ENCODE peak calls at places on chromosome 16, in four cellular contexts. K, U, R and I are unnamed samples.

GRCh38 chr16:48161906-48162305 is 6.1 kb upstream of the ABCC12 start:
- DNase-seq in K (no peak), U (no peak), R (no peak), I (no peak)

GRCh38 chr16:78127130-78127529 is 27.7 kb downstream of the WWOX start:
- DNase-seq in K (peak; percentile 35), U (no peak), R (peak; percentile 67), I (no peak)

GRCh38 chr16:87700406-87701065 is 65.2 kb downstream of the KLHDC4 start:
- DNase-seq in K (no peak), U (no peak), R (no peak), I (no peak)

GRCh38 chr16:869823-870641 is 69.5 kb upstream of the GNG13 start:
- DNase-seq in K (no peak), U (no peak), R (no peak), I (no peak)

GRCh38 chr16:30764816-30765465 is 2.8 kb downstream of the RNF40 start:
- DNase-seq in K (no peak), U (no peak), R (no peak), I (no peak)

GRCh38 chr16:19639986-19640421 is 78.0 kb downstream of the KNOP1 start:
- DNase-seq in K (no peak), U (no peak), R (no peak), I (no peak)

GRCh38 chr16:1063728-1064127 is 8.8 kb upstream of the SSTR5 start:
- DNase-seq in K (no peak), U (no peak), R (no peak), I (no peak)

GRCh38 chr16:11347831-11348230 is 2.6 kb downstream of the RMI2 start:
- DNase-seq in K (no peak), U (no peak), R (no peak), I (no peak)

GRCh38 chr16:56874800-56875199 is 9.8 kb downstream of the SLC12A3 start:
- DNase-seq in K (peak; percentile 17), U (no peak), R (peak; percentile 71), I (peak; percentile 34)

GRCh38 chr16:87543436-87544191 is 50.8 kb upstream of the ZCCHC14 start:
- DNase-seq in K (peak; percentile 42), U (no peak), R (peak; percentile 59), I (no peak)

DNA sequence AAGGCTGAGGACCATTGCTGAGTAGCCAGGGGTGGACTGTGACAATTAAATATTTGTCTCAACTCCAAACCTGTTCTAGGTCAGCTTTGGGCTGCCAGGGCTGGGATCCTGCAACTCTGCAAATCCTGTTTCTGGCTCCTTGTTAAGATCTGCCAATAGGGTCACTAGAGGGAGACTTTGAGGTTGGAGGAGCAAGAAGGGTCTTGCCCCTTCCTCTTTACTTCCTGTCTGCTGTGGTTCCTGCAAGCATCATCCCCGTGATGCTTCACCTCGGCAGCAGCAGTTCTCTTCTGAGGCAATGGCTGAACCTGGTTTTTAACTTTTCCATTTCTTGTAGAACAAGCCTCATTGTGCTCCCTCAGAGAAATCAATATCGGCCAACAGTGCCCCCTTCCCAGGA is 124.6 kb downstream of the IRX5 start:
- DNase-seq in K (no peak), U (no peak), R (no peak), I (no peak)
- TF ChIP-seq CTCF in K (no peak), U (no peak), R (no peak), I (no peak)

GRCh38 chr16:54305066-54305465 is 18.5 kb upstream of the IRX3 start:
- DNase-seq in K (no peak), U (no peak), R (no peak), I (no peak)

GRCh38 chr16:54303613-54304012 is 17.0 kb upstream of the IRX3 start:
- DNase-seq in K (no peak), U (no peak), R (no peak), I (no peak)
- TF ChIP-seq CTCF in K (no peak), U (no peak), R (no peak), I (no peak)

GRCh38 chr16:74673876-74674275 is 7.2 kb upstream of the RFWD3 start:
- DNase-seq in K (no peak), U (no peak), R (no peak), I (no peak)

GRCh38 chr16:74682556-74682955 is 15.9 kb upstream of the RFWD3 start:
- DNase-seq in K (no peak), U (no peak), R (no peak), I (no peak)

GRCh38 chr16:74679983-74680382 is 13.3 kb upstream of the RFWD3 start:
- DNase-seq in K (no peak), U (no peak), R (no peak), I (no peak)

GRCh38 chr16:74680681-74681080 is 14.0 kb upstream of the RFWD3 start:
- DNase-seq in K (no peak), U (no peak), R (no peak), I (no peak)

DNA sequence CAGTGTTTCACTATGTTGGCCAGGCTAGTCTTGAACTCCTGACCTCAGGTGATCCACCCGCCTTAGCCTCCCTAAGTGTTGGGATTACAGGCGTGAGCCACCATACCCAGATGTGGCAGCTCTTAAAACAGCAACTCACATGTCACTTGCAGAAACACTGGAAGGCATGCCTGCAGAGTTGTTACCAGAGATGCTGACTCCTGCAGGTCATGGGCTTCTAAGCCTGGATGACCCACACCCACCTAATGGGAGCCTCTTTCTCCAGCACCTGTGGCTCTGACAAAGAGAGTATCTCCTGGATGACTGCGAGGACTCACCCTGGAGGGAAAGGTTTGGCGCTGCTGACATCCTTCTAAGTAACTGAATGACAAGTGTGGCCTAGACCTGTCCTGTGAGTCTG is 11.2 kb upstream of the RFWD3 start:
- DNase-seq in K (no peak), U (no peak), R (no peak), I (no peak)
- TF ChIP-seq CTCF in K (no peak), U (no peak), R (no peak), I (no peak)

DNA sequence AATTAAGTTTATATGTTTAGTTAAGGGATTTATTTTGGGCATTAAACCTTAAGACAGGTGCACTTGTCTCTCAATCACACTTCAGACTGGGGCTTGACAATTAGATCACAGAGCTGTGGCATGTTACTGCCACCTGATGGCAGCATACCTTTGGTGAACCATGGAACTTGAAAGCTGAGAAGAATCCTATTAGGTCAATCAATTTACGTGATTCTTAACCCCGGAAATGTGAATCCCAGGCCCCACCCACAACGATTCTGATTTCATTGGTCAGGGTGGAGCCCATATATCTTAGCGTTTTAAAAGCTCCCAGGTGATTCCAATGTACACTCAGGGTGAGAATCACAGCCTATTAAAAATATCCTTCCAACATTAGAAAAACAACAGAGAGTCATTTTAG is 91.0 kb downstream of the GSG1L start:
- DNase-seq in K (peak; percentile 54), U (peak; percentile 72), R (peak; percentile 21), I (peak; percentile 8)
- TF ChIP-seq CTCF in K (peak; percentile 56), U (peak; percentile 69), R (peak; percentile 49), I (peak; percentile 51)

DNA sequence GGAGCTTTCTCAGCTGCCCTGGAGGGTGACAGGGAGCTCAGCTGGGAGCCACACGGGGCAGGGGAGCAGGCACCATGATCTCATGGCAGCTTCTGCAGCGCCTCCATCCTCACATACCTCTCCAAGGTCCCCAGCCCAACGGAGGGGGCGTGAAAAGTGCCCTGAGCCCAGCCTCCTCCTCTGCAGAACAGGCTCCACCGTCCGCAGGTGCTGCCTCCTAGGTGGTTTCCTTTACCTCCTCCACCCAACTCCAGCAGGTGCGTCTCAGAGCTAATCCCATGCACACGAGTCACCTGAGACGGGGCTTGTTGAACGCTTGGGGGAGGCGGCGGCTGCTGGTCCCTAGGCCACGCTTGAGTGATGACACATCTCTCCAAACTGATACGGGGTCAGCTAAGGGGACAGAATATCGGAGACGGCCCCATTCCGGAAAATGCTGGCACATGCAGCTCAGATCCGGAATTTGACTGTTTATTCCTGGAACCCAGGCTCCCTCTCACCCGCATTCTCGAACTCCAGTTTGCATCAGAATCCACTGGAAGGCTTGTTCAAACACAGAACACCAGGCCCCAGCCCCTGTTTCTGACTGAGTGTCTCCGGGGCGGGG is 387 bp upstream of the SLC38A8 start:
- DNase-seq in K (no peak), U (no peak), R (no peak), I (no peak)
- TF ChIP-seq CTCF in K (no peak), U (no peak), R (no peak), I (no peak)

GRCh38 chr16:89334988-89335802 is 117.7 kb downstream of the ZNF778 start:
- DNase-seq in K (no peak), U (peak; percentile 25), R (no peak), I (no peak)
- TF ChIP-seq CTCF in K (peak; percentile 25), U (no peak), R (peak; percentile 9), I (no peak)

GRCh38 chr16:85460252-85460982 is 152.7 kb upstream of the GSE1 start:
- DNase-seq in K (no peak), U (no peak), R (peak; percentile 40), I (no peak)
- TF ChIP-seq CTCF in K (no peak), U (no peak), R (no peak), I (no peak)

GRCh38 chr16:81180578-81180977 is 57.9 kb upstream of the BCO1 start:
- DNase-seq in K (no peak), U (no peak), R (no peak), I (peak; percentile 35)

GRCh38 chr16:81181013-81181720 is 57.3 kb upstream of the BCO1 start:
- DNase-seq in K (peak; percentile 98), U (no peak), R (peak; percentile 98), I (peak; percentile 97)

GRCh38 chr16:81190667-81191066 is 47.8 kb upstream of the BCO1 start:
- DNase-seq in K (peak; percentile 34), U (no peak), R (peak; percentile 83), I (peak; percentile 78)

GRCh38 chr16:81189100-81189664 is 49.3 kb upstream of the BCO1 start:
- DNase-seq in K (peak; percentile 45), U (no peak), R (peak; percentile 89), I (peak; percentile 76)

GRCh38 chr16:81185416-81185815 is 53.1 kb upstream of the BCO1 start:
- DNase-seq in K (no peak), U (no peak), R (no peak), I (no peak)
- TF ChIP-seq CTCF in K (no peak), U (no peak), R (no peak), I (no peak)